ENCODE peak calls at places on chromosomes 4 and X, in eight cellular contexts. R is mucosa of descending colon, A is astrocyte, U is uterus, S is IMR-90, N is breast epithelium, P is lung, Q is ascending aorta. G is an unnamed sample. For H3K36me3 and H3K4me1, the result is how much of the 10 kb centered on the place peaks cover.

GRCh38 chr4:120801171-120801758 is 121.3 kb downstream of the PRDM5 start:
- DNase-seq in S (peak), A (peak), P (no peak), R (no peak), U (peak), Q (peak), N (no peak), G (no peak)

GRCh38 chrX:70755850-70756249 is 152.7 kb downstream of the TEX11 start:
- DNase-seq in Q (no peak), P (no peak), A (no peak), S (no peak), U (no peak), N (no peak), R (peak), G (peak)

GRCh38 chr4:7141151-7141550 is 51.2 kb upstream of the SORCS2 start:
- DNase-seq in Q (no peak), A (no peak), P (no peak), R (no peak), U (no peak), S (no peak), N (no peak), G (no peak)

GRCh38 chr4:125891597-125892258 is 577.0 kb downstream of the FAT4 start:
- DNase-seq in S (peak), U (no peak), A (peak), R (peak), Q (no peak), P (no peak), N (no peak), G (no peak)

GRCh38 chr4:978957-979701 is 5.8 kb upstream of the DGKQ start:
- DNase-seq in R (no peak), A (peak), S (peak), U (no peak), N (no peak), P (no peak), Q (no peak), G (peak)

GRCh38 chrX:110409925-110410324 is 51.3 kb downstream of the RTL9 start:
- DNase-seq in A (peak), Q (no peak), R (no peak), S (peak), P (no peak), N (no peak), U (no peak), G (no peak)

GRCh38 chr4:89799071-89799470 is 37.9 kb downstream of the SNCA start:
- DNase-seq in R (no peak), P (no peak), A (no peak), S (no peak), U (no peak), N (no peak), Q (no peak), G (no peak)

GRCh38 chr4:108821056-108821925 is 58.4 kb upstream of the ETNPPL start:
- DNase-seq in S (no peak), A (peak), Q (no peak), N (no peak), P (no peak), R (no peak), U (no peak), G (no peak)

GRCh38 chr4:180953572-180953971 is 1289.6 kb upstream of the TENM3 start:
- DNase-seq in U (no peak), N (no peak), A (no peak), R (no peak), Q (no peak), P (no peak), S (peak), G (no peak)

GRCh38 chr4:183360161-183360919 is 38.1 kb upstream of the CLDN24 start:
- DNase-seq in R (no peak), N (no peak), P (no peak), U (no peak), Q (no peak), S (peak), A (peak), G (no peak)

GRCh38 chr4:11488657-11489448 is 60.2 kb upstream of the HS3ST1 start:
- DNase-seq in P (no peak), U (no peak), A (peak), N (no peak), S (no peak), Q (no peak), R (peak), G (no peak)

GRCh38 chr4:168562021-168562691 is 65.3 kb downstream of the PALLD start:
- DNase-seq in P (no peak), N (no peak), S (peak), R (no peak), A (peak), U (no peak), Q (no peak), G (no peak)

GRCh38 chr4:53653484-53654053 is 62.3 kb upstream of the LNX1 start:
- DNase-seq in P (no peak), R (peak), N (peak), Q (no peak), A (no peak), U (no peak), S (peak), G (no peak)

GRCh38 chrX:149699761-149700160 is 12.1 kb upstream of the MAGEA11 start:
- DNase-seq in S (no peak), P (no peak), Q (no peak), A (no peak), U (no peak), R (no peak), N (no peak), G (no peak)

GRCh38 chr4:8698341-8699062 is 105.9 kb downstream of the CPZ start:
- DNase-seq in U (no peak), Q (no peak), R (no peak), A (no peak), P (no peak), N (no peak), S (no peak), G (no peak)

GRCh38 chrX:70422886-70423336 is at the start of gene GDPD2:
- DNase-seq in A (peak), S (no peak), P (no peak), Q (no peak), U (no peak), R (peak), N (no peak), G (no peak)

GRCh38 chrX:17007134-17007768 is 60.8 kb downstream of the REPS2 start:
- DNase-seq in R (peak), Q (no peak), N (no peak), S (no peak), U (no peak), A (no peak), P (no peak), G (no peak)

GRCh38 chrX:115413246-115413878 is 123.8 kb downstream of the LUZP4 start:
- DNase-seq in Q (no peak), U (no peak), N (no peak), R (no peak), S (peak), P (no peak), A (peak), G (no peak)

GRCh38 chr4:186592961-186593586 is 37.7 kb upstream of the MTNR1A start:
- DNase-seq in U (no peak), S (no peak), A (no peak), R (no peak), Q (no peak), N (no peak), P (no peak), G (no peak)
- H3K36me3 ChIP-seq in U (under half), S (half or more), A (half or more), R (under half), Q (under half), N (under half), P (under half), G (under half)

GRCh38 chrX:39767446-39767845 is 330.3 kb downstream of the BCOR start:
- DNase-seq in A (peak), N (no peak), R (no peak), P (no peak), U (no peak), Q (no peak), S (peak), G (no peak)
- H3K4me1 ChIP-seq in A (under half), N (under half), R (under half), P (under half), U (under half), Q (under half), S (under half), G (under half)

GRCh38 chr4:17597517-17597916 is 16.9 kb upstream of the MED28 start:
- DNase-seq in P (no peak), U (no peak), Q (no peak), N (no peak), S (peak), A (no peak), R (peak), G (no peak)
- H3K36me3 ChIP-seq in P (under half), U (under half), Q (under half), N (under half), S (under half), A (under half), R (under half), G (under half)

GRCh38 chrX:19836337-19836736 is 51.1 kb downstream of the SH3KBP1 start:
- DNase-seq in A (no peak), R (no peak), P (no peak), Q (no peak), S (no peak), U (no peak), N (no peak), G (no peak)

GRCh38 chrX:19842542-19842941 is 44.9 kb downstream of the SH3KBP1 start:
- DNase-seq in U (no peak), R (no peak), S (no peak), P (no peak), A (no peak), N (no peak), Q (no peak), G (no peak)

GRCh38 chrX:19839770-19840254 is 47.6 kb downstream of the SH3KBP1 start:
- DNase-seq in A (peak), R (no peak), U (no peak), Q (no peak), N (no peak), S (no peak), P (no peak), G (no peak)

DNA sequence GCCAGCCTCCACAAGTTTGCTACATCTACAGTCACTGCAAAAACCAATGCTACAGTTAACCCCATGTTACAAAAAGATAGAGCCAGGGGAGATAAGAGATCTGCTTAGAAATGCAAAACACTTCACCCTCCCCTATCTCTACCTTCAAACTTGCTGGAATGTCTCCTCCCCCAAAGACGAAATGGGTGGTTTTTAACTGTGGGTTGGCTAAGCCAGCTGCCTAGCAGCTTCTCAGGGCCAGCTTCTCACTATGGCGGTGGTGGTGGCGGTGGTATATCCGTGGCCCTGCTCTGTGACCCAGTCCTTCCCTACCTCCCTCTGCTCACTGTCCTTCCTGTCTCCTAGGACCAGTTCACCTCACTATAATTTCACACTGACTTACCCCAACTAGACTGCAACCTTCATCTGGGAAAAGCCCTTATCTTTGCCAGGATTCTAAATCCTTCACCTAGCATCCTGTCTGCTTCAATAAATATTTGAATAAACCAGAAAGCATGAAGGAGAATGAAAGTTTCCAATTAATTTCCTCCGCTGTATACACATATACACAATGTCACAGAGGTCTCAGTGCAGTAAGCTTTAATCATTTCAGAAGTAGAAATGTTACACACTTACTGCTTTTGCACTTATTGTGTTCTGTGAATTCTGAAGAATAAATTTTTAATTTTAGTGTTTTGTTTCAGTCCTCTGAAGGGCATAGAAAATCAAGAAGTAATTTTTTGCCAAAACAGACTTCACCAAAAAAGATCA is 46.3 kb downstream of the SH3KBP1 start:
- DNase-seq in R (no peak), Q (no peak), U (no peak), A (peak), S (no peak), N (no peak), P (no peak), G (no peak)
- H3K4me1 ChIP-seq in R (under half), Q (under half), U (under half), A (under half), S (under half), N (under half), P (under half), G (under half)

DNA sequence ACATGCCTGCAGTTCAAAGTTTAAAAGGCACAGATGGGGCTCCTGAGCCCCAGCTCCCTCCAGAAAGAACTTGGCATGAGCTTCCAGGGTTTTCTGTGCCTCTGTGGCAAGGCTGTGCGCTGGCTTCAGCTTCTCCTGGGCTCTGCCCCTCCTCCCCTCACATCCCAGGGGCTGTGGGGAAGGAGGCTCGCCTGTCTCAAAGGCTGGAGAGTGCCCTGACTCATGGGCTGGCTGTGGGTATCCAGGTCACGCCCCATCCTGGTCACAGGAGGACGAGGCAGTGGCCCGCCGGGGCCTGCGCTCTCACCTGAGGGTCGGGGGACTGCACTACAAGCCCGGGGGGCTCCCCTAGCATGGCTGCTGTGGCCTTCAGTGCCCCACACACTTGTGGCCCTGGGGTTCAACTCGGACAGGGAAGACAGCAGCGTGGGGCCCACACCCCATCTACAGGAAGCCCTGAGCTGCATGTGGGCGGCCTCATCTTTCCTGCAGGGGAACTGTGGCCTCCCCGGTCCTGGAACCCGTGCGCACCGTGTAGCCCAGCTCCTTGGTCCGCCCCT is 17.9 kb downstream of the LRPAP1 start:
- DNase-seq in S (no peak), U (no peak), N (no peak), R (no peak), Q (no peak), A (no peak), P (no peak), G (no peak)
- H3K36me3 ChIP-seq in S (half or more), U (under half), N (under half), R (under half), Q (half or more), A (under half), P (half or more), G (under half)

DNA sequence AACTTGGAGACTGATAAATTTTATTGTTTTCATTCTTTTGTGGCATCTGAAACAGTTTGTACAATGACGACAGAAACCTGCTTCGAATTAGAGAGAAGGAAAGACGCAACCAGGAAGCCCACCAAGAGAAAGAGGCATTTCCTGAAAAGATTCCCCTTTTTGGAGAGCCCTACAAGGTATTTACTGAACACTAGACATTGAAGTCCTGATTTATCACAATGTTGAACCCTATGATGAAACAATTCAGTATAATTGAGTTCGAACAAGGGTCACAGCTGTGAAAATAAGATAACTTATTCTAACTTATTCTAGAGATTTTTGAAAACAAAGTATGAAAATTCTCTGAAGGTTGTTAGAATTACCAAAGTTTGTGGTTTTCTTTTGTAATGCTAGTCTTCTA is 111.3 kb downstream of the AFF1 start:
- DNase-seq in Q (no peak), A (no peak), R (no peak), U (no peak), N (no peak), S (peak), P (no peak), G (no peak)
- H3K4me1 ChIP-seq in Q (under half), A (under half), R (under half), U (under half), N (under half), S (under half), P (under half), G (under half)

DNA sequence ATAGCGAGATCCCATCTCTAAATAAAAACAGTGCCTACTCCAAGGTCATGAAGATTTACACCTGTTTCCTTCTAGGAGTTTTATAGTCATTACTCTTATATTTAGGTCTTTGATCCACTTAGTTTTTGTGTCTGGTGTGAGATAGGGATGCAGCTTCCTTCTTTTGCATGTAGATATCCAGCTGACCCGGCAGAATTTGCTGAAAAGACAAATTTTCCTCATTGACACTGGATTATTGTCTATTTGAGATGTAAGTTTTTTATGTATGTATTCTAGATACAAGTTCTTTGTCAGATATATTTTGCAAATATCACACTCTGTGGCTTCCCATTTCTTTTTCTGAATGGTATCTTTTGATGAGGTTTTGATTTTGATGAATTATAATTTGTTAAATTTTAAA is 85.4 kb downstream of the RFC1 start:
- DNase-seq in R (no peak), N (no peak), A (no peak), P (no peak), S (no peak), Q (no peak), U (no peak), G (no peak)
- H3K36me3 ChIP-seq in R (under half), N (under half), A (under half), P (under half), S (under half), Q (under half), U (under half), G (under half)

GRCh38 chr4:103079621-103080020 is 3.1 kb upstream of the SLC9B2 start:
- DNase-seq in Q (no peak), R (no peak), S (no peak), N (no peak), U (no peak), P (no peak), A (no peak), G (no peak)
- H3K4me1 ChIP-seq in Q (under half), R (under half), S (under half), N (under half), U (under half), P (under half), A (under half), G (under half)

GRCh38 chrX:40061871-40062524 is 35.8 kb downstream of the BCOR start:
- DNase-seq in S (no peak), U (no peak), N (no peak), R (no peak), A (no peak), Q (peak), P (no peak), G (no peak)
- H3K36me3 ChIP-seq in S (under half), U (under half), N (under half), R (under half), A (under half), Q (under half), P (under half), G (under half)

G was measured in CD8-positive, alpha-beta T cell.